ENCODE peak calls at places on chromosomes 11 and 22, in five cellular contexts. M, U, B, V and Y are unnamed samples.

GRCh38 chr11:17405232-17406005 is 17.0 kb upstream of the KCNJ11 start:
- DNase-seq in M (peak), U (peak), B (peak), V (peak), Y (peak)

GRCh38 chr11:107969219-107969618 is 39.5 kb upstream of the CUL5 start:
- DNase-seq in M (peak), U (no peak), B (peak), V (no peak), Y (no peak)

GRCh38 chr11:385594-386351 is 8.2 kb upstream of the PKP3 start:
- DNase-seq in M (no peak), U (no peak), B (no peak), V (no peak), Y (no peak)

GRCh38 chr11:70155386-70155785 is 47.7 kb upstream of the FADD start:
- DNase-seq in M (no peak), U (no peak), B (no peak), V (no peak), Y (no peak)

GRCh38 chr11:34180045-34180813 is 74.8 kb downstream of the NAT10 start:
- DNase-seq in M (no peak), U (no peak), B (no peak), V (no peak), Y (no peak)

GRCh38 chr11:6357222-6357621 is 33.1 kb upstream of the SMPD1 start:
- DNase-seq in M (peak), U (peak), B (no peak), V (peak), Y (no peak)

GRCh38 chr11:119525855-119526196 is 102.9 kb upstream of the THY1 start:
- DNase-seq in M (no peak), U (no peak), B (no peak), V (no peak), Y (peak)

GRCh38 chr11:87840786-87841185 is 334.5 kb downstream of the RAB38 start:
- DNase-seq in M (no peak), U (no peak), B (no peak), V (peak), Y (no peak)

GRCh38 chr11:19326499-19326898 is 85.8 kb upstream of the E2F8 start:
- DNase-seq in M (no peak), U (no peak), B (no peak), V (peak), Y (no peak)

GRCh38 chr11:100672483-100673038 is 14.5 kb upstream of the ARHGAP42 start:
- DNase-seq in M (no peak), U (no peak), B (no peak), V (peak), Y (no peak)

GRCh38 chr11:45803981-45804805 is 756 bp upstream of the SLC35C1 start:
- DNase-seq in M (peak), U (peak), B (peak), V (peak), Y (peak)

GRCh38 chr11:128696930-128697329 is 3.1 kb downstream of the FLI1 start:
- DNase-seq in M (no peak), U (no peak), B (no peak), V (no peak), Y (no peak)

GRCh38 chr11:125903753-125904659 is at the start of gene DDX25:
- DNase-seq in M (no peak), U (no peak), B (peak), V (peak), Y (peak)

GRCh38 chr22:40721266-40721665 is 42.0 kb downstream of the MCHR1 start:
- DNase-seq in M (peak), U (no peak), B (peak), V (peak), Y (no peak)

GRCh38 chr22:36325163-36326031 is 62.4 kb downstream of the MYH9 start:
- DNase-seq in M (no peak), U (peak), B (no peak), V (peak), Y (no peak)

GRCh38 chr11:88779551-88779950 is 286.2 kb downstream of the GRM5 start:
- DNase-seq in M (peak), U (no peak), B (no peak), V (no peak), Y (no peak)

GRCh38 chr11:330694-331314 is 10.1 kb upstream of the IFITM3 start:
- DNase-seq in M (no peak), U (no peak), B (no peak), V (no peak), Y (peak)

GRCh38 chr11:63666874-63667273 is 4.3 kb downstream of the ATL3 start:
- DNase-seq in M (no peak), U (no peak), B (no peak), V (no peak), Y (no peak)

GRCh38 chr11:94151903-94152677 is 23.4 kb downstream of the PANX1 start:
- DNase-seq in M (peak), U (no peak), B (peak), V (peak), Y (no peak)

GRCh38 chr22:23542933-23543332 is 37.2 kb downstream of the IGLL1 start:
- DNase-seq in M (no peak), U (no peak), B (no peak), V (peak), Y (no peak)